ENCODE peak calls at places on chromosomes 1 and 21, in six cellular contexts. M, Q, F, X, J and A are unnamed samples.

GRCh38 chr1:88612299-88612698 is 71.8 kb upstream of the PKN2 start:
- DNase-seq in Q (no peak), X (no peak), J (no peak), M (no peak), F (no peak), A (no peak)

GRCh38 chr1:220457982-220458381 is 70.0 kb upstream of the MARK1 start:
- DNase-seq in J (no peak), F (no peak), Q (no peak), M (no peak), X (no peak), A (no peak)

GRCh38 chr1:227424159-227424680 is 105.9 kb upstream of the CDC42BPA start:
- DNase-seq in M (no peak), J (no peak), F (no peak), X (no peak), Q (no peak), A (no peak)

GRCh38 chr1:228104526-228105251 is 1.6 kb upstream of the C1orf35 start:
- DNase-seq in X (no peak), J (no peak), Q (no peak), M (no peak), F (no peak), A (no peak)

GRCh38 chr1:181124206-181124825 is 35.8 kb downstream of the IER5 start:
- DNase-seq in M (no peak), F (no peak), X (peak), J (no peak), Q (no peak), A (no peak)

GRCh38 chr21:42731264-42732032 is 78.0 kb downstream of the PDE9A start:
- DNase-seq in X (no peak), J (no peak), M (no peak), F (no peak), Q (no peak), A (no peak)

GRCh38 chr1:177969825-177970371 is at the start of gene SEC16B:
- DNase-seq in X (no peak), F (peak), M (no peak), Q (no peak), J (no peak), A (no peak)

GRCh38 chr1:52669696-52670095 is 28.5 kb downstream of the COA7 start:
- DNase-seq in Q (peak), X (no peak), F (no peak), M (no peak), J (no peak), A (no peak)

GRCh38 chr1:66405046-66405445 is 128.9 kb upstream of the SGIP1 start:
- DNase-seq in J (no peak), M (no peak), Q (no peak), F (no peak), X (no peak), A (no peak)